ENCODE peak calls at places on chromosomes 2 and 18, in seven cellular contexts. One of them, this sample, is unnamed.

GRCh38 chr2:67917332-67918054 is 145.3 kb downstream of the C1D start:
- DNase-seq in sigmoid colon: no peak
- DNase-seq in body of pancreas: no peak
- DNase-seq in ovary: no peak
- DNase-seq in breast epithelium: no peak
- DNase-seq in gastrocnemius medialis: no peak
- DNase-seq in NB4: no peak
- DNase-seq in this sample: no peak

GRCh38 chr18:9690418-9691178 is 17.5 kb upstream of the RAB31 start:
- DNase-seq in sigmoid colon: no peak
- DNase-seq in body of pancreas: no peak
- DNase-seq in ovary: no peak
- DNase-seq in breast epithelium: no peak
- DNase-seq in gastrocnemius medialis: no peak
- DNase-seq in NB4: no peak
- DNase-seq in this sample: no peak

GRCh38 chr2:130759906-130760753 is 4.8 kb downstream of the AMER3 start:
- DNase-seq in sigmoid colon: no peak
- DNase-seq in body of pancreas: peak
- DNase-seq in ovary: no peak
- DNase-seq in breast epithelium: no peak
- DNase-seq in gastrocnemius medialis: no peak
- DNase-seq in NB4: no peak
- DNase-seq in this sample: peak

GRCh38 chr2:33133436-33133835 is 186.7 kb downstream of the LTBP1 start:
- DNase-seq in sigmoid colon: peak
- DNase-seq in body of pancreas: no peak
- DNase-seq in ovary: peak
- DNase-seq in breast epithelium: no peak
- DNase-seq in gastrocnemius medialis: peak
- DNase-seq in NB4: peak
- DNase-seq in this sample: peak

GRCh38 chr18:77209587-77209986 is 40.1 kb upstream of the GALR1 start:
- DNase-seq in sigmoid colon: no peak
- DNase-seq in body of pancreas: no peak
- DNase-seq in ovary: no peak
- DNase-seq in breast epithelium: no peak
- DNase-seq in gastrocnemius medialis: peak
- DNase-seq in NB4: peak
- DNase-seq in this sample: no peak

GRCh38 chr2:164711246-164712138 is 90.2 kb upstream of the GRB14 start:
- DNase-seq in sigmoid colon: no peak
- DNase-seq in body of pancreas: no peak
- DNase-seq in ovary: no peak
- DNase-seq in breast epithelium: no peak
- DNase-seq in gastrocnemius medialis: no peak
- DNase-seq in NB4: no peak
- DNase-seq in this sample: no peak

GRCh38 chr2:55115795-55116597 is 65.7 kb upstream of the RTN4 start:
- DNase-seq in sigmoid colon: no peak
- DNase-seq in body of pancreas: no peak
- DNase-seq in ovary: no peak
- DNase-seq in breast epithelium: no peak
- DNase-seq in gastrocnemius medialis: no peak
- DNase-seq in NB4: peak
- DNase-seq in this sample: peak

GRCh38 chr2:128809256-128809636 is 490.6 kb upstream of the HS6ST1 start:
- DNase-seq in sigmoid colon: no peak
- DNase-seq in body of pancreas: no peak
- DNase-seq in ovary: no peak
- DNase-seq in breast epithelium: no peak
- DNase-seq in gastrocnemius medialis: no peak
- DNase-seq in NB4: no peak
- DNase-seq in this sample: no peak

GRCh38 chr2:239832995-239833727 is 192.0 kb downstream of the NDUFA10 start:
- DNase-seq in sigmoid colon: peak
- DNase-seq in body of pancreas: no peak
- DNase-seq in ovary: peak
- DNase-seq in breast epithelium: peak
- DNase-seq in gastrocnemius medialis: no peak
- DNase-seq in NB4: no peak
- DNase-seq in this sample: no peak

GRCh38 chr2:128636802-128637147 is 318.1 kb upstream of the HS6ST1 start:
- DNase-seq in sigmoid colon: no peak
- DNase-seq in body of pancreas: no peak
- DNase-seq in ovary: no peak
- DNase-seq in breast epithelium: peak
- DNase-seq in gastrocnemius medialis: no peak
- DNase-seq in NB4: no peak
- DNase-seq in this sample: no peak

GRCh38 chr2:41907716-41908328 is 140.0 kb upstream of the PKDCC start:
- DNase-seq in sigmoid colon: no peak
- DNase-seq in body of pancreas: no peak
- DNase-seq in ovary: no peak
- DNase-seq in breast epithelium: no peak
- DNase-seq in gastrocnemius medialis: no peak
- DNase-seq in NB4: no peak
- DNase-seq in this sample: no peak

DNA sequence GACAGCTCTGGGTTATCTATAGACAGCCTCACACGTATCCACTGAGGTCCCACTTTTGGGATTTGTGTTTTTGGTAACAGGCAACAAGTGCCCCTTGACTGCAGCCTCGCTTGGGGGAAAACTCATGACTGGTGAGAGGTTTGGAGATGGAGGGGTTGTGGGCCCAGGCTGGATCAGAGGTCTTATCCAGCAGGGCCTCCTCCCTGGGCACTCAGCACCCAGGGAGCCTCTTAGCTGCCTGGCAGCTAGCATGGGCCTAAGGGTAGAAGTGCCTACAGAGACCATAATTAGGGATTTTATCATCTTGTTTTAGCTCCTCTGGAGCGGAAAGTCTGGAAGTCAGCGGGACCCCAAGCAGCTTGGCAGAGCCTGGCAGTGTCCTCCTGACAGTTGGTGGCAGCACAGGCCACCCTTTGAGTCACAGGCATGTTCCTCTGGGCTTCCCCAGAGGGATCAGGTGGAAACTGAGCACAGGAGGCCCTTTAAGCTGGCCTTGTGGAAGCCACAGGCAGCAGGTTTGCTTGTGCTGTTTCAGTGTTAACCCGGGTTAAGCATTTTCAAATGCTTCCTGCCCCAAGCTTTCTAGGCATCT is 143.1 kb downstream of the KCTD1 start:
- DNase-seq in sigmoid colon: no peak
- DNase-seq in body of pancreas: peak
- DNase-seq in ovary: no peak
- DNase-seq in breast epithelium: no peak
- DNase-seq in gastrocnemius medialis: no peak
- DNase-seq in NB4: peak
- DNase-seq in this sample: peak
- TF ChIP-seq CTCF in sigmoid colon: no peak
- TF ChIP-seq CTCF in body of pancreas: peak
- TF ChIP-seq CTCF in ovary: no peak
- TF ChIP-seq CTCF in breast epithelium: no peak
- TF ChIP-seq CTCF in gastrocnemius medialis: peak
- TF ChIP-seq CTCF in NB4: no peak
- TF ChIP-seq CTCF in this sample: peak

DNA sequence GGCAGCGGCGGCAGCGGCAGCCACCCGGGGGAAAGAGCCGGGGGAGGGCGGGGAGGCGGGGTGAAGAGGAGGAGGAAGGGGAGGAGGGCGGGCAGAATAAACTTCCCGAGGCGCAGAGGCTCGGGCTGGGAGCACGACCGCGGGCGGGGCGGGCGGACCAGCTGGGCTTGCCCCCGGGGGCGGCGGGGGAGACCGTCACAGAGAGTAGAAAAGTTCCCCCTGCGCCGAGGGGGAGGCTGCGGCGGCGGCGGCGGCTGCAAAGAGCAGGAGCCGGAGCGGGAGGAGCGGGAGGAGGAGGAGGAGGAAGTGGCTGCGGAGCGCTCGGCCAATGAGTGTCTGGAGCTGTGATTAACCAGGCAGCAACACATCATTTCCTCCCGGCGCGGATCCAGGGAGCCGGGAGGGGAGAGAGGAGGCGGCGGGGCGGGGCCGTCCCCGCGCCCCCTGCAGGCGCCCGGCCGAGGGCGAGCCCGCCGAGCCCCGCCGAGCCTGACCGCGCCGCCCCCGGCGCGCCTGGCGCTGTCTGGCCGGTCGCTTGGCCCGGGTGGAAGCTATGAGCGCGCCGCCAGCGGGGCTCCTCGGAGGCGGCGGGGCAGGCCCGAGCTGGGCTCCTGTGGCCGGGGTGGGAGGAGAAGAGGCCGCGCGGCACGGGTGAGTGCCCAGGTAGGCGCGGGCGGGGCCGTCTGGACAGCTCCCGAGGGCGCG is at the start of gene ACVR1:
- DNase-seq in sigmoid colon: peak
- DNase-seq in body of pancreas: peak
- DNase-seq in ovary: peak
- DNase-seq in breast epithelium: peak
- DNase-seq in gastrocnemius medialis: peak
- DNase-seq in NB4: peak
- DNase-seq in this sample: peak
- TF ChIP-seq POLR2A in sigmoid colon: no peak
- TF ChIP-seq POLR2A in body of pancreas: peak
- TF ChIP-seq POLR2A in ovary: peak
- TF ChIP-seq POLR2A in breast epithelium: peak
- TF ChIP-seq POLR2A in gastrocnemius medialis: peak
- TF ChIP-seq POLR2A in NB4: no peak
- TF ChIP-seq POLR2A in this sample: peak

GRCh38 chr2:199410130-199410529 is 47.6 kb downstream of the SATB2 start:
- DNase-seq in sigmoid colon: no peak
- DNase-seq in body of pancreas: no peak
- DNase-seq in ovary: no peak
- DNase-seq in breast epithelium: no peak
- DNase-seq in gastrocnemius medialis: no peak
- DNase-seq in NB4: peak
- DNase-seq in this sample: no peak

GRCh38 chr2:199409705-199410104 is 48.0 kb downstream of the SATB2 start:
- DNase-seq in sigmoid colon: no peak
- DNase-seq in body of pancreas: no peak
- DNase-seq in ovary: no peak
- DNase-seq in breast epithelium: no peak
- DNase-seq in gastrocnemius medialis: no peak
- DNase-seq in NB4: no peak
- DNase-seq in this sample: no peak

GRCh38 chr2:199407421-199407820 is 50.3 kb downstream of the SATB2 start:
- DNase-seq in sigmoid colon: no peak
- DNase-seq in body of pancreas: no peak
- DNase-seq in ovary: no peak
- DNase-seq in breast epithelium: no peak
- DNase-seq in gastrocnemius medialis: no peak
- DNase-seq in NB4: no peak
- DNase-seq in this sample: no peak

GRCh38 chr2:199404841-199405240 is 52.9 kb downstream of the SATB2 start:
- DNase-seq in sigmoid colon: no peak
- DNase-seq in body of pancreas: no peak
- DNase-seq in ovary: no peak
- DNase-seq in breast epithelium: no peak
- DNase-seq in gastrocnemius medialis: no peak
- DNase-seq in NB4: no peak
- DNase-seq in this sample: no peak

GRCh38 chr2:199405241-199405640 is 52.5 kb downstream of the SATB2 start:
- DNase-seq in sigmoid colon: no peak
- DNase-seq in body of pancreas: peak
- DNase-seq in ovary: no peak
- DNase-seq in breast epithelium: no peak
- DNase-seq in gastrocnemius medialis: no peak
- DNase-seq in NB4: peak
- DNase-seq in this sample: no peak
- TF ChIP-seq CTCF in sigmoid colon: no peak
- TF ChIP-seq CTCF in body of pancreas: no peak
- TF ChIP-seq CTCF in ovary: no peak
- TF ChIP-seq CTCF in breast epithelium: no peak
- TF ChIP-seq CTCF in gastrocnemius medialis: peak
- TF ChIP-seq CTCF in NB4: peak
- TF ChIP-seq CTCF in this sample: no peak

GRCh38 chr2:28751102-28751955 is at the start of gene PPP1CB:
- DNase-seq in sigmoid colon: peak
- DNase-seq in body of pancreas: peak
- DNase-seq in ovary: peak
- DNase-seq in breast epithelium: peak
- DNase-seq in gastrocnemius medialis: peak
- DNase-seq in NB4: peak
- DNase-seq in this sample: peak

GRCh38 chr2:28754321-28754720 is 2.7 kb downstream of the PPP1CB start:
- DNase-seq in sigmoid colon: no peak
- DNase-seq in body of pancreas: no peak
- DNase-seq in ovary: no peak
- DNase-seq in breast epithelium: no peak
- DNase-seq in gastrocnemius medialis: no peak
- DNase-seq in NB4: peak
- DNase-seq in this sample: no peak

GRCh38 chr2:28752608-28752984 is 966 bp downstream of the PPP1CB start:
- DNase-seq in sigmoid colon: no peak
- DNase-seq in body of pancreas: no peak
- DNase-seq in ovary: no peak
- DNase-seq in breast epithelium: no peak
- DNase-seq in gastrocnemius medialis: no peak
- DNase-seq in NB4: no peak
- DNase-seq in this sample: no peak

GRCh38 chr2:28751956-28752607 is 452 bp downstream of the PPP1CB start:
- DNase-seq in sigmoid colon: peak
- DNase-seq in body of pancreas: peak
- DNase-seq in ovary: peak
- DNase-seq in breast epithelium: no peak
- DNase-seq in gastrocnemius medialis: no peak
- DNase-seq in NB4: peak
- DNase-seq in this sample: peak

GRCh38 chr2:28753043-28753683 is 1.5 kb downstream of the PPP1CB start:
- DNase-seq in sigmoid colon: peak
- DNase-seq in body of pancreas: peak
- DNase-seq in ovary: peak
- DNase-seq in breast epithelium: peak
- DNase-seq in gastrocnemius medialis: peak
- DNase-seq in NB4: peak
- DNase-seq in this sample: peak
- TF ChIP-seq POLR2A in sigmoid colon: no peak
- TF ChIP-seq POLR2A in body of pancreas: peak
- TF ChIP-seq POLR2A in ovary: peak
- TF ChIP-seq POLR2A in breast epithelium: no peak
- TF ChIP-seq POLR2A in gastrocnemius medialis: peak
- TF ChIP-seq POLR2A in NB4: no peak
- TF ChIP-seq POLR2A in this sample: no peak

GRCh38 chr2:132740081-132740480 is 70.1 kb upstream of the LYPD1 start:
- DNase-seq in sigmoid colon: no peak
- DNase-seq in body of pancreas: no peak
- DNase-seq in ovary: no peak
- DNase-seq in breast epithelium: no peak
- DNase-seq in gastrocnemius medialis: no peak
- DNase-seq in NB4: no peak
- DNase-seq in this sample: no peak
- TF ChIP-seq CTCF in sigmoid colon: no peak
- TF ChIP-seq CTCF in body of pancreas: no peak
- TF ChIP-seq CTCF in ovary: no peak
- TF ChIP-seq CTCF in breast epithelium: no peak
- TF ChIP-seq CTCF in gastrocnemius medialis: no peak
- TF ChIP-seq CTCF in NB4: no peak
- TF ChIP-seq CTCF in this sample: no peak

This sample was measured in adrenal gland.